ENCODE peak calls at places on chromosomes 5 and 9, in five cellular contexts. E is DND-41, R is coronary artery, U is heart left ventricle, X is endothelial cell. C is an unnamed sample.

GRCh38 chr5:14712666-14713065 is 48.1 kb downstream of the OTULIN start:
- DNase-seq in X (no peak), E (no peak), R (no peak), U (no peak), C (no peak)

GRCh38 chr5:77133061-77133758 is 46.1 kb upstream of the ZBED3 start:
- DNase-seq in X (no peak), U (peak; percentile 38), R (no peak), E (no peak), C (peak; percentile 30)

GRCh38 chr9:33924978-33925797 is 108.2 kb downstream of the UBE2R2 start:
- DNase-seq in E (peak; percentile 49), U (peak; percentile 53), R (no peak), X (peak; percentile 60), C (no peak)

GRCh38 chr9:115883467-115884329 is 269.9 kb upstream of the PAPPA start:
- DNase-seq in X (peak; percentile 36), E (no peak), R (no peak), U (peak; percentile 19), C (peak; percentile 35)

GRCh38 chr9:714675-715074 is 126.8 kb upstream of the DMRT1 start:
- DNase-seq in U (no peak), R (no peak), E (no peak), X (no peak), C (no peak)

GRCh38 chr9:132562313-132562588 is 20.2 kb upstream of the BARHL1 start:
- DNase-seq in U (no peak), R (no peak), X (no peak), E (no peak), C (no peak)

GRCh38 chr5:59169768-59170150 is 586.9 kb downstream of the RAB3C start:
- DNase-seq in X (no peak), R (no peak), U (no peak), E (no peak), C (no peak)

GRCh38 chr5:174227228-174227627 is 181.7 kb downstream of the NSG2 start:
- DNase-seq in R (no peak), U (no peak), E (no peak), X (no peak), C (no peak)

GRCh38 chr9:127112056-127112455 is 10.4 kb downstream of the ANGPTL2 start:
- DNase-seq in X (no peak), U (peak; percentile 79), E (no peak), R (no peak), C (no peak)

GRCh38 chr5:168802337-168802736 is 223.2 kb upstream of the PANK3 start:
- DNase-seq in R (no peak), E (no peak), X (no peak), U (no peak), C (no peak)

GRCh38 chr5:157528036-157528632 is 47.4 kb downstream of the ADAM19 start:
- DNase-seq in X (peak; percentile 14), R (no peak), E (no peak), U (peak; percentile 30), C (peak; percentile 40)

GRCh38 chr5:172583931-172584511 is 57.0 kb upstream of the NEURL1B start:
- DNase-seq in E (no peak), X (no peak), U (peak; percentile 75), R (no peak), C (no peak)

GRCh38 chr9:125272697-125273096 is 11.1 kb downstream of the GAPVD1 start:
- DNase-seq in U (no peak), R (no peak), X (no peak), E (no peak), C (no peak)

GRCh38 chr5:168291281-168291960 is at the start of gene WWC1:
- DNase-seq in X (peak; percentile 53), E (no peak), U (no peak), R (no peak), C (peak; percentile 90)

GRCh38 chr9:129868571-129869486 is 33.6 kb downstream of the USP20 start:
- DNase-seq in X (no peak), U (no peak), R (no peak), E (no peak), C (peak; percentile 89)

GRCh38 chr5:32027093-32027716 is 146.9 kb downstream of the GOLPH3 start:
- DNase-seq in X (no peak), U (no peak), R (no peak), E (no peak), C (no peak)

GRCh38 chr5:52760695-52761366 is 26.9 kb upstream of the ITGA1 start:
- DNase-seq in U (no peak), R (no peak), E (no peak), X (no peak), C (no peak)

GRCh38 chr5:43065384-43066230 is 25.5 kb upstream of the ANXA2R start:
- DNase-seq in E (peak; percentile 73), X (peak; percentile 59), R (peak; percentile 85), U (peak; percentile 67), C (peak; percentile 65)

GRCh38 chr9:99582768-99583167 is 238.9 kb upstream of the NR4A3 start:
- DNase-seq in E (no peak), U (no peak), X (no peak), R (no peak), C (no peak)

GRCh38 chr5:68333649-68334549 is 118.3 kb downstream of the PIK3R1 start:
- DNase-seq in E (no peak), R (no peak), X (no peak), U (no peak), C (no peak)

GRCh38 chr5:109917154-109917546 is 227.4 kb downstream of the MAN2A1 start:
- DNase-seq in U (no peak), R (no peak), X (no peak), E (no peak), C (no peak)

GRCh38 chr9:73451003-73451402 is 299.3 kb downstream of the ANXA1 start:
- DNase-seq in X (no peak), U (no peak), R (no peak), E (no peak), C (no peak)

GRCh38 chr9:97938081-97938644 is at the start of gene HEMGN:
- DNase-seq in U (no peak), X (no peak), R (no peak), E (peak; percentile 62), C (no peak)

GRCh38 chr5:179380211-179381035 is 35.2 kb upstream of the ADAMTS2 start:
- DNase-seq in U (no peak), E (no peak), R (peak; percentile 68), X (no peak), C (no peak)

GRCh38 chr5:30932611-30933010 is 260.9 kb upstream of the CDH6 start:
- DNase-seq in E (no peak), X (no peak), R (no peak), U (no peak), C (no peak)

GRCh38 chr9:121748727-121749546 is 97.5 kb downstream of the DAB2IP start:
- DNase-seq in X (no peak), E (no peak), U (peak; percentile 82), R (peak; percentile 92), C (no peak)

GRCh38 chr9:112792670-112793069 is 42.1 kb downstream of the SNX30 start:
- DNase-seq in X (no peak), E (no peak), U (no peak), R (no peak), C (no peak)

GRCh38 chr9:112790231-112790774 is 39.7 kb downstream of the SNX30 start:
- DNase-seq in R (no peak), X (no peak), U (no peak), E (no peak), C (no peak)

GRCh38 chr9:112795946-112796345 is 45.4 kb downstream of the SNX30 start:
- DNase-seq in E (no peak), U (no peak), R (no peak), X (no peak), C (no peak)

GRCh38 chr9:112796485-112796884 is 45.9 kb downstream of the SNX30 start:
- DNase-seq in X (no peak), R (no peak), U (no peak), E (no peak), C (no peak)

GRCh38 chr9:112793213-112793810 is 42.8 kb downstream of the SNX30 start:
- DNase-seq in R (no peak), E (peak; percentile 78), X (peak; percentile 79), U (peak; percentile 59), C (peak; percentile 72)
- TF ChIP-seq CTCF in R (peak; percentile 35), E (peak; percentile 82), X (peak; percentile 65), U (peak; percentile 36), C (peak; percentile 59)

DNA sequence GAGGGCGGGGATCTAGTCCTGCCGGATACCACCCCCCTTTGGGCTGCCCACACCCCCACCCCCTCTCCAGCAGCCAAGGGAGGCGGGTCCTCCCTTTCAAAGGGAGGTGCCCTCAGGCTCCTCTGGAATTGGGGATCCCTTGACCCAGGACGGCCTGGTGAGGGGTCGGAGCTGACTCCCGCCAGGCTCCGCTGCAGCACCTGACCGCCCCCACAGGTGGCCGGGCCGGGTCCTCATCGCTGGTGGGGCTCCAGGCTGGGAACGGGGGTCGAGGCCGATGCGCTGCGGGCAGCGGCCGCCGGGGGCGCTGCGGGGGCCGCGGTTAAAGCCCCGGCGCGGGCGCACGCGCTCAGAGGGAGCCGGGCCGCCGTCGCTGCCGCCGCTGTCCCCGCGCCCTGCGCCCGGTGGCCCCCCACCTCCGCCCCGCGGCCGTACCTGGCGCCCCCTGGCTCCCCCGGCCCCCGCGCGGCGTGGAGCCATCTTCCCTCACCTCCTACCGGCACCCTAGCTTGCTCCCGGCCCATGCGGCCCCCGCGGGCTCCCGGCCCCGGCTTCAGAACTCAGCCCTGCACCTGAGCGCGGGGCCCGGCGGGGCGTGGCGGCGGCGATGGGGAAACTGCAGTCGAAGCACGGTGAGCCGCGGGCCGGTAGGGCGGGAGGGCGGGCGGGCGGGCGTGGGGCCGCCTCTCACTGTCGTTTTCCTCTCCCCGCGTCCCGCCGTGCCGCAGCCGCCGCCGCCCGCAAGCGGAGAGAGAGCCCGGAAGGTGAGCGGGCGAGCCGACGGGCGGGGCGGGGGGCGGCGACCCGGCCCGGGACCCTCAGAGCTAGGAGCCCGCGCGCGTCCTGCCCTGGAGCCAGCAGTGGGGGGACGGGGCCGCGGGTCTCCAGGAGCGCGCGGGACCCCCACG is at the start of gene NKD2:
- DNase-seq in U (peak; percentile 38), X (peak; percentile 75), E (peak; percentile 67), R (no peak), C (peak; percentile 51)
- TF ChIP-seq CTCF in U (peak; percentile 68), X (peak; percentile 81), E (peak; percentile 82), R (no peak), C (peak; percentile 54)

GRCh38 chr5:143402464-143403356 is 776 bp downstream of the NR3C1 start:
- DNase-seq in X (peak; percentile 49), U (peak; percentile 76), R (peak; percentile 85), E (peak; percentile 63), C (peak; percentile 73)
- TF ChIP-seq CTCF in X (no peak), U (no peak), R (no peak), E (peak; percentile 20), C (no peak)

DNA sequence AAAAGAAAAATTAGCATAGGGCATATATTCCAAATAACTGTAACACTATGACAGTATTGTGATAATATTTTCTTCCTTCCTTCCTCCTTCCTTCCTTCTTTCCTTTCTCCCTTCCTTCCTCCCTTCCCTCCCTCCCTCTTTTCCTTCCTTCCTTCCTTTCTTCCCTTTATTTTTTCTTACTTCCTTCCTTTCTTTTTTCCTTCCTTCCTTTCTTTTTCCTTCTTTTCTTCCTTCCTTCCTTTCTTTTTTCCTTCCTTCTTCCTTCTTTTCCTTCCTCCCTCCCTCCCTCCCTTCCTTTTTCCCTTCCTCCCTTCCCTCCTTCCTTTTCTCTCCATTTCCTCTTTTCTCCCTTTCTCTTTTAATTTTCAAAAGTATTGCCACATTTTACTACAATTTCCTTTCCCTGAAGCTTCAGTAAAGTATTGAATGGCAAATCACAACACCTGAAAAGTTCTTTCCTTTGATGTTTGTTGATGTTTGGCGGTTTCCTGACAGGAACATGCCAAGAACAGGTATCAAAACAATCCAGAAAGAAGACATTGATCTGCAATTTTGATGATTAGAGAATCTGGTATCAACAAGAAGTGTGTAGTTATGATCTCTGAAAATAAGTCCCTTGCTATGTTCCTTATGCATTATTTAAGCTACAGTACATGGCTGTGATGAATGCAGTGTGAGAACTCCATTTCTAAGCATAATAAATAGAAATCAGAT is 253.1 kb upstream of the EDIL3 start:
- DNase-seq in X (no peak), E (no peak), R (no peak), U (no peak), C (no peak)
- TF ChIP-seq CTCF in X (no peak), E (no peak), R (no peak), U (no peak), C (no peak)

C was measured in mucosa of descending colon.